ENCODE peak calls at places on chromosomes 2 and 18, in eight cellular contexts. Y, E, D, P, O, G, I and L are unnamed samples.

GRCh38 chr2:74867841-74868658 is 34.1 kb downstream of the HK2 start:
- DNase-seq in I (peak), E (no peak), P (no peak), G (no peak), O (no peak), Y (no peak), D (peak), L (peak)

GRCh38 chr2:45567974-45568789 is 42.9 kb downstream of the SRBD1 start:
- DNase-seq in Y (no peak), E (no peak), P (no peak), G (peak), I (no peak), O (no peak), D (no peak), L (no peak)

GRCh38 chr18:44899832-44900231 is 219.1 kb downstream of the SETBP1 start:
- DNase-seq in O (no peak), Y (no peak), P (no peak), E (no peak), I (no peak), G (no peak), D (no peak), L (no peak)

GRCh38 chr18:9604348-9604747 is 10.0 kb downstream of the PPP4R1 start:
- DNase-seq in P (no peak), G (no peak), O (no peak), I (no peak), D (no peak), Y (no peak), E (no peak), L (no peak)

GRCh38 chr2:27842894-27843293 is 47.3 kb downstream of the RBKS start:
- DNase-seq in O (no peak), Y (no peak), G (no peak), P (no peak), D (no peak), E (no peak), I (no peak), L (no peak)

GRCh38 chr2:171688129-171688465 is 828 bp downstream of the DYNC1I2 start:
- DNase-seq in P (no peak), I (no peak), D (peak), O (no peak), E (no peak), Y (no peak), G (no peak), L (no peak)

GRCh38 chr2:150387586-150388288 is 99.7 kb downstream of the RND3 start:
- DNase-seq in O (no peak), E (no peak), D (no peak), I (no peak), P (no peak), Y (no peak), G (no peak), L (no peak)

GRCh38 chr2:70190086-70190412 is 770 bp downstream of the C2orf42 start:
- DNase-seq in Y (no peak), G (no peak), D (peak), O (peak), E (no peak), P (no peak), I (no peak), L (no peak)

GRCh38 chr2:84741182-84741822 is 139.6 kb downstream of the TRABD2A start:
- DNase-seq in Y (no peak), D (peak), E (no peak), G (peak), O (peak), P (no peak), I (no peak), L (no peak)

GRCh38 chr2:109321570-109321969 is 192.6 kb downstream of the SH3RF3 start:
- DNase-seq in D (peak), G (no peak), I (no peak), E (no peak), P (no peak), Y (no peak), O (no peak), L (no peak)

GRCh38 chr2:238121511-238122286 is 16.8 kb upstream of the KLHL30 start:
- DNase-seq in E (peak), D (no peak), I (no peak), P (no peak), O (no peak), G (no peak), Y (no peak), L (no peak)

GRCh38 chr2:19851116-19851515 is 50.7 kb downstream of the TTC32 start:
- DNase-seq in O (no peak), G (no peak), D (no peak), P (no peak), Y (no peak), I (no peak), E (no peak), L (no peak)

GRCh38 chr2:127606594-127607398 is 39.2 kb upstream of the GPR17 start:
- DNase-seq in G (no peak), Y (no peak), P (no peak), I (no peak), O (no peak), E (peak), D (peak), L (no peak)